ENCODE peak calls at places on chromosomes 3 and 15, in nine cellular contexts. B is type B pancreatic cell, I is AG09319, Y is EH, A is mesothelial cell of epicardium, S is LoVo, G is sigmoid colon, P is NCI-H774, L is KBM-7. O is an unnamed sample.

GRCh38 chr3:65551945-65552344 is 486.8 kb downstream of the MAGI1 start:
- DNase-seq in L (no peak), S (no peak), B (no peak), I (no peak), G (no peak), A (no peak), Y (no peak), P (no peak), O (no peak)

GRCh38 chr15:55389276-55389631 is 18.9 kb downstream of the CCPG1 start:
- DNase-seq in I (no peak), G (no peak), L (no peak), B (no peak), Y (peak; percentile 37), S (peak; percentile 29), P (no peak), A (no peak), O (no peak)

GRCh38 chr15:80404057-80404718 is at the start of gene ARNT2:
- DNase-seq in G (no peak), A (peak; percentile 65), L (no peak), Y (peak; percentile 50), I (no peak), P (peak; percentile 24), S (peak; percentile 54), B (peak; percentile 78), O (no peak)

GRCh38 chr3:188695251-188695650 is 476.5 kb upstream of the TPRG1 start:
- DNase-seq in B (no peak), S (no peak), A (no peak), P (no peak), Y (no peak), L (no peak), I (no peak), G (no peak), O (no peak)

GRCh38 chr15:52653451-52653964 is 25.7 kb downstream of the ATOSA start:
- DNase-seq in A (no peak), Y (peak; percentile 88), S (peak; percentile 75), G (no peak), P (peak; percentile 17), I (peak; percentile 54), B (no peak), L (peak; percentile 26), O (no peak)

GRCh38 chr3:14110699-14111098 is 14.0 kb downstream of the CHCHD4 start:
- DNase-seq in B (no peak), A (no peak), L (no peak), P (no peak), Y (peak; percentile 17), I (no peak), G (no peak), S (no peak), O (no peak)

GRCh38 chr15:59904450-59904979 is 99.6 kb upstream of the FOXB1 start:
- DNase-seq in A (no peak), B (no peak), G (no peak), P (no peak), L (no peak), S (no peak), I (no peak), Y (no peak), O (no peak)

GRCh38 chr15:81507831-81508230 is 133.8 kb upstream of the TMC3 start:
- DNase-seq in I (no peak), Y (no peak), B (no peak), A (no peak), P (no peak), L (no peak), S (no peak), G (no peak), O (no peak)

GRCh38 chr3:52986938-52987337 is 58.9 kb downstream of the SFMBT1 start:
- DNase-seq in B (no peak), A (no peak), I (no peak), G (no peak), S (no peak), P (no peak), Y (peak; percentile 46), L (peak; percentile 27), O (no peak)

GRCh38 chr3:79032686-79033318 is 735.0 kb downstream of the ROBO1 start:
- DNase-seq in L (peak; percentile 49), G (no peak), I (no peak), A (no peak), B (no peak), P (peak; percentile 24), Y (peak; percentile 69), S (peak; percentile 12), O (no peak)

GRCh38 chr15:101006931-101007687 is 88.0 kb downstream of the LRRK1 start:
- DNase-seq in Y (peak; percentile 82), B (peak; percentile 45), I (peak; percentile 43), P (peak; percentile 52), G (peak; percentile 91), A (peak; percentile 82), S (peak; percentile 87), L (peak; percentile 78), O (peak; percentile 82)

GRCh38 chr3:141052570-141053069 is 1.5 kb downstream of the SPSB4 start:
- DNase-seq in S (no peak), Y (no peak), B (no peak), G (no peak), L (peak; percentile 11), I (no peak), A (peak; percentile 39), P (no peak), O (peak; percentile 33)

GRCh38 chr15:26590673-26591072 is 182.2 kb downstream of the GABRB3 start:
- DNase-seq in S (no peak), L (no peak), A (no peak), Y (no peak), B (no peak), G (no peak), P (no peak), I (no peak), O (no peak)

GRCh38 chr15:57079446-57079845 is 161.0 kb downstream of the TCF12 start:
- DNase-seq in S (no peak), G (no peak), Y (peak; percentile 11), B (no peak), P (no peak), I (no peak), L (peak; percentile 62), A (no peak), O (no peak)

GRCh38 chr15:41877631-41878354 is 16.1 kb downstream of the SPTBN5 start:
- DNase-seq in S (no peak), A (no peak), I (no peak), P (no peak), Y (no peak), L (no peak), B (no peak), G (no peak), O (no peak)